ENCODE peak calls at places on chromosomes 1 and 21, in six cellular contexts. U is sigmoid colon, Q is fibroblast of mammary gland, R is iris pigment epithelial cell, W is pancreas, F is HT-29. O is an unnamed sample.

GRCh38 chr1:40341509-40342380 is 24.7 kb upstream of the COL9A2 start:
- DNase-seq in U (no peak), Q (no peak), R (no peak), W (no peak), F (no peak), O (no peak)

GRCh38 chr1:151472852-151473731 is 13.8 kb upstream of the POGZ start:
- DNase-seq in U (peak; percentile 75), Q (peak; percentile 56), R (peak; percentile 55), W (peak; percentile 43), F (peak; percentile 65), O (peak; percentile 53)

GRCh38 chr1:229140018-229140417 is 130.9 kb upstream of the RAB4A start:
- DNase-seq in U (no peak), Q (no peak), R (no peak), W (no peak), F (no peak), O (no peak)

GRCh38 chr1:212700892-212701819 is 1.5 kb upstream of the BATF3 start:
- DNase-seq in U (peak; percentile 83), Q (peak; percentile 52), R (peak; percentile 78), W (peak; percentile 25), F (no peak), O (peak; percentile 53)

GRCh38 chr1:156852414-156852874 is 6.5 kb downstream of the INSRR start:
- DNase-seq in U (peak; percentile 79), Q (peak; percentile 33), R (peak; percentile 30), W (peak; percentile 95), F (no peak), O (peak; percentile 65)

GRCh38 chr21:18398843-18399242 is 4.7 kb downstream of the TMPRSS15 start:
- DNase-seq in U (no peak), Q (no peak), R (no peak), W (no peak), F (no peak), O (no peak)

GRCh38 chr1:234886081-234886874 is 242.4 kb downstream of the TOMM20 start:
- DNase-seq in U (peak; percentile 84), Q (peak; percentile 81), R (no peak), W (no peak), F (no peak), O (no peak)

GRCh38 chr1:236018885-236019453 is 45.9 kb downstream of the NID1 start:
- DNase-seq in U (peak; percentile 98), Q (peak; percentile 99), R (peak; percentile 76), W (peak; percentile 21), F (no peak), O (peak; percentile 75)

GRCh38 chr1:247681288-247681897 is 1.9 kb upstream of the OR13G1 start:
- DNase-seq in U (no peak), Q (peak; percentile 43), R (peak; percentile 29), W (peak; percentile 20), F (peak; percentile 80), O (no peak)

GRCh38 chr1:44500181-44501021 is 95.3 kb downstream of the RNF220 start:
- DNase-seq in U (no peak), Q (peak; percentile 34), R (peak; percentile 15), W (no peak), F (peak; percentile 15), O (no peak)

GRCh38 chr1:9465640-9466039 is 73.6 kb upstream of the SLC25A33 start:
- DNase-seq in U (no peak), Q (no peak), R (no peak), W (no peak), F (no peak), O (no peak)

GRCh38 chr1:232369451-232369850 is 260.5 kb downstream of the SIPA1L2 start:
- DNase-seq in U (no peak), Q (no peak), R (no peak), W (no peak), F (no peak), O (no peak)

GRCh38 chr1:234963180-234963903 is 165.3 kb downstream of the TOMM20 start:
- DNase-seq in U (peak; percentile 85), Q (peak; percentile 93), R (peak; percentile 96), W (peak; percentile 61), F (peak; percentile 90), O (peak; percentile 89)

GRCh38 chr1:212311836-212312497 is 26.8 kb downstream of the PPP2R5A start:
- DNase-seq in U (no peak), Q (peak; percentile 69), R (peak; percentile 50), W (no peak), F (no peak), O (no peak)

GRCh38 chr1:99641558-99641957 is 4.4 kb upstream of the PALMD start:
- DNase-seq in U (no peak), Q (no peak), R (no peak), W (no peak), F (no peak), O (no peak)

GRCh38 chr1:81506691-81507090 is 294.0 kb upstream of the ADGRL2 start:
- DNase-seq in U (no peak), Q (no peak), R (no peak), W (no peak), F (no peak), O (no peak)

GRCh38 chr1:51154776-51155175 is 52.7 kb downstream of the C1orf185 start:
- DNase-seq in U (no peak), Q (no peak), R (no peak), W (no peak), F (no peak), O (no peak)

GRCh38 chr1:18414321-18414720 is 66.4 kb upstream of the KLHDC7A start:
- DNase-seq in U (no peak), Q (no peak), R (no peak), W (no peak), F (peak; percentile 59), O (no peak)

GRCh38 chr1:163561570-163562295 is 240.0 kb downstream of the NUF2 start:
- DNase-seq in U (no peak), Q (peak; percentile 40), R (peak; percentile 29), W (peak; percentile 9), F (peak; percentile 37), O (no peak)

GRCh38 chr21:29433366-29434059 is 134.8 kb downstream of the BACH1 start:
- DNase-seq in U (no peak), Q (no peak), R (peak; percentile 36), W (no peak), F (no peak), O (no peak)

GRCh38 chr1:13900583-13900982 is 200.6 kb downstream of the PRDM2 start:
- DNase-seq in U (no peak), Q (peak; percentile 77), R (no peak), W (no peak), F (no peak), O (no peak)